ENCODE peak calls at places on chromosomes 13 and 19, in nine cellular contexts. N is mesenchymal stem cell; W is fibroblast of lung; U is tibial nerve; F is heart left ventricle; C is CD8-positive, alpha-beta T cell; T is RWPE1; H is hepatocyte; L is heart right ventricle. V is an unnamed sample.

GRCh38 chr19:55319786-55320185 is 5.4 kb downstream of the TMEM150B start:
- DNase-seq in N (peak), W (peak), U (no peak), F (peak), C (no peak), T (peak), H (peak), L (peak), V (no peak)

GRCh38 chr13:95485518-95486144 is 66.9 kb upstream of the CLDN10 start:
- DNase-seq in N (no peak), W (no peak), U (no peak), F (no peak), C (no peak), T (no peak), H (no peak), L (no peak), V (no peak)

GRCh38 chr13:107301724-107302374 is 733.9 kb upstream of the ARGLU1 start:
- DNase-seq in N (peak), W (peak), U (no peak), F (no peak), C (no peak), T (no peak), H (no peak), L (no peak), V (no peak)

GRCh38 chr19:51654783-51655182 is 8.2 kb upstream of the SIGLEC14 start:
- DNase-seq in N (no peak), W (no peak), U (no peak), F (no peak), C (no peak), T (no peak), H (no peak), L (no peak), V (no peak)

GRCh38 chr13:28044608-28045007 is 55.8 kb downstream of the FLT3 start:
- DNase-seq in N (no peak), W (no peak), U (no peak), F (no peak), C (no peak), T (no peak), H (no peak), L (no peak), V (no peak)

GRCh38 chr19:43644181-43644580 is 4.5 kb upstream of the CADM4 start:
- DNase-seq in N (no peak), W (no peak), U (no peak), F (no peak), C (no peak), T (no peak), H (no peak), L (no peak), V (no peak)

GRCh38 chr13:36475468-36475867 is 43.2 kb downstream of the CCNA1 start:
- DNase-seq in N (no peak), W (peak), U (no peak), F (no peak), C (no peak), T (peak), H (no peak), L (no peak), V (no peak)

GRCh38 chr13:52851153-52851962 is 2.9 kb upstream of the PCDH8 start:
- DNase-seq in N (peak), W (peak), U (peak), F (peak), C (no peak), T (peak), H (peak), L (peak), V (no peak)

GRCh38 chr19:41811036-41811435 is 14.6 kb downstream of the CEACAM3 start:
- DNase-seq in N (no peak), W (no peak), U (no peak), F (peak), C (no peak), T (no peak), H (no peak), L (peak), V (no peak)

GRCh38 chr13:40656358-40656757 is 10.1 kb downstream of the FOXO1 start:
- DNase-seq in N (no peak), W (peak), U (no peak), F (no peak), C (no peak), T (no peak), H (no peak), L (no peak), V (no peak)

GRCh38 chr13:26502826-26503225 is 54.7 kb upstream of the WASF3 start:
- DNase-seq in N (peak), W (peak), U (peak), F (peak), C (no peak), T (no peak), H (peak), L (no peak), V (no peak)

GRCh38 chr13:79222427-79223205 is 183.4 kb downstream of the RBM26 start:
- DNase-seq in N (no peak), W (no peak), U (no peak), F (no peak), C (no peak), T (no peak), H (no peak), L (no peak), V (no peak)

GRCh38 chr13:41008349-41008980 is 10.7 kb downstream of the ELF1 start:
- DNase-seq in N (peak), W (peak), U (no peak), F (no peak), C (no peak), T (peak), H (peak), L (no peak), V (peak)

GRCh38 chr13:50761406-50761805 is 82.1 kb downstream of the DLEU7 start:
- DNase-seq in N (no peak), W (no peak), U (no peak), F (no peak), C (no peak), T (no peak), H (no peak), L (no peak), V (no peak)

GRCh38 chr19:1238373-1239303 is 833 bp upstream of the CBARP start:
- DNase-seq in N (no peak), W (no peak), U (no peak), F (no peak), C (no peak), T (no peak), H (no peak), L (no peak), V (no peak)

GRCh38 chr19:7901337-7901736 is 2.3 kb upstream of the MAP2K7 start:
- DNase-seq in N (no peak), W (no peak), U (no peak), F (no peak), C (no peak), T (no peak), H (no peak), L (no peak), V (no peak)

GRCh38 chr13:105327727-105328126 is 1207.7 kb downstream of the EFNB2 start:
- DNase-seq in N (peak), W (peak), U (no peak), F (no peak), C (no peak), T (no peak), H (no peak), L (no peak), V (no peak)

GRCh38 chr19:5343848-5344247 is 3.2 kb upstream of the PTPRS start:
- DNase-seq in N (peak), W (peak), U (no peak), F (no peak), C (no peak), T (no peak), H (no peak), L (no peak), V (no peak)

GRCh38 chr13:99354371-99354951 is 47.3 kb upstream of the GPR183 start:
- DNase-seq in N (no peak), W (no peak), U (no peak), F (no peak), C (no peak), T (no peak), H (no peak), L (no peak), V (peak)

GRCh38 chr13:80408270-80408669 is 67.3 kb upstream of the SPRY2 start:
- DNase-seq in N (no peak), W (no peak), U (no peak), F (no peak), C (no peak), T (no peak), H (no peak), L (no peak), V (no peak)

GRCh38 chr13:109699628-109700071 is 86.7 kb downstream of the IRS2 start:
- DNase-seq in N (peak), W (no peak), U (no peak), F (no peak), C (no peak), T (no peak), H (no peak), L (no peak), V (no peak)

GRCh38 chr13:100552755-100553154 is 35.8 kb downstream of the GGACT start:
- DNase-seq in N (no peak), W (no peak), U (no peak), F (no peak), C (no peak), T (no peak), H (no peak), L (no peak), V (no peak)

GRCh38 chr13:27794921-27795717 is 2.8 kb downstream of the GSX1 start:
- DNase-seq in N (no peak), W (no peak), U (no peak), F (no peak), C (no peak), T (no peak), H (no peak), L (no peak), V (no peak)

GRCh38 chr13:92963029-92963428 is 263.6 kb upstream of the GPC6 start:
- DNase-seq in N (no peak), W (peak), U (no peak), F (no peak), C (no peak), T (no peak), H (no peak), L (no peak), V (no peak)

GRCh38 chr19:18396471-18397241 is 766 bp downstream of the LRRC25 start:
- DNase-seq in N (no peak), W (no peak), U (no peak), F (no peak), C (no peak), T (no peak), H (no peak), L (no peak), V (no peak)

GRCh38 chr19:15298847-15299567 is 33.3 kb downstream of the BRD4 start:
- DNase-seq in N (no peak), W (no peak), U (no peak), F (no peak), C (no peak), T (no peak), H (no peak), L (no peak), V (no peak)

GRCh38 chr19:15296353-15296752 is 36.0 kb downstream of the BRD4 start:
- DNase-seq in N (no peak), W (no peak), U (no peak), F (peak), C (no peak), T (no peak), H (no peak), L (peak), V (no peak)

GRCh38 chr19:15299568-15300409 is 32.5 kb downstream of the BRD4 start:
- DNase-seq in N (peak), W (peak), U (no peak), F (no peak), C (no peak), T (no peak), H (no peak), L (no peak), V (no peak)

GRCh38 chr19:15296841-15297415 is 35.4 kb downstream of the BRD4 start:
- DNase-seq in N (no peak), W (no peak), U (no peak), F (no peak), C (no peak), T (no peak), H (no peak), L (no peak), V (no peak)

DNA sequence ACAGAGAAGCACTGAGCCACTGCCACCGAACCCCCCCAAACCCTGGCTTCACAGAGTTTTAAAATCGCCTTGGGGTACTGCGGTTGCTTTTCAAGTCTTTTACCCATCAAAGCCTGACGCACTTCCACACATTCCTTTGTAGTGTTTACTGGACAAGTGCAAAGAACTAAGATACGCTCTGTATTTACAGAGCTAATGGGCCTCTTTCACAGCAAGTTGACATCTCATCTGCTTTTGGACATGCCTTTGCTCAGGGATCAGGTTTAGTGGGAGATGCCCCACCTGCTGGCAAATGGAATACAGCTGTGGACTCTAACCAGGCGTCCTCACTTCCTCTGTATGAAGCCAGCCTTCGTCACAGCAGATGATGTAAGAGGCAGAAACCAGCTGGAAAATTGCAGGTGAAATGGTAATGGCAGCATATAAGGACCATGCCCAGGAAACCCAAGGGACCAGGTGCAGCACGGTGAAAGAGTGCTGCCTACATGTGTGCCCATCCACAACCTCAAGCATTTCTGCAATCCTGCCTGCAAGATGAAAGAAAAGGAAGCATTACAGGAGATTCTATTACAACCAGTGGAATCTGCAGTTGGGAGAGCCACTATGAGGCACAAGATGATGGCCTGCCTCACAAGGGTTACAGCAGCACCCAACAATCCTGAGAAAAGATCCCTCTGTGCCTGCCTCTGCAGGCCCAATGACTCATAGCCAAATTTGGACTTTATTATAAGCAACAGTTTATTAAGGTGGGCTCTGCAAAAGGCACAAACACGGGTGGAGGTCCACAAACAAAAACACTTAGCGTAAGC is 34.7 kb downstream of the BRD4 start:
- DNase-seq in N (peak), W (peak), U (no peak), F (no peak), C (no peak), T (peak), H (peak), L (no peak), V (no peak)
- H3K27ac ChIP-seq in N (peak), W (peak), U (peak), F (no peak), C (peak), T (peak), H (peak), L (no peak), V (peak)

DNA sequence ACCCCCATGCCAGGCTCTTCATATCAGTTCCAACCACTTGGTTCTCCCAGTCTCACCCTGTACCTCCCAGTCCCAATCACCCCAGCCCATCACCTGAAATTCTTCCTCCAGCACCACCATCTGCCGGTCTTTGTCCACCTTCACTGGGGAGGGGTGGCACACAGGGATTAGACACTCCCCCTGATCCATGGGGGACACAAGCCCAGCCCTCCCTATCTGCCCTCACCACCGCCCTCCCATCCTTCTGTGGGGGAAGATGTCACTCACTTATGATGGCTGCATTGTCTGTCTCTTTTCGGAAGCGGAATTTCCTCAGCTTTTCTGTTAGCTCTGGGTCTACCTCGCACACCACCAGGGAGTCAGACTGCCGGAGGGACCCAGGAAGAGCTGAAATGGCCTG is 675 bp downstream of the GMFG start:
- DNase-seq in N (no peak), W (no peak), U (no peak), F (no peak), C (no peak), T (no peak), H (no peak), L (no peak), V (no peak)
- H3K27ac ChIP-seq in N (no peak), W (no peak), U (peak), F (peak), C (peak), T (no peak), H (no peak), L (peak), V (no peak)

GRCh38 chr13:103157034-103157433 is 90.8 kb upstream of the SLC10A2 start:
- DNase-seq in N (no peak), W (no peak), U (no peak), F (no peak), C (no peak), T (peak), H (no peak), L (no peak), V (peak)

GRCh38 chr13:103157434-103158145 is 91.4 kb upstream of the SLC10A2 start:
- DNase-seq in N (no peak), W (no peak), U (no peak), F (no peak), C (no peak), T (no peak), H (no peak), L (no peak), V (no peak)

GRCh38 chr13:103161476-103161875 is 95.3 kb upstream of the SLC10A2 start:
- DNase-seq in N (no peak), W (no peak), U (no peak), F (no peak), C (no peak), T (no peak), H (peak), L (no peak), V (no peak)

DNA sequence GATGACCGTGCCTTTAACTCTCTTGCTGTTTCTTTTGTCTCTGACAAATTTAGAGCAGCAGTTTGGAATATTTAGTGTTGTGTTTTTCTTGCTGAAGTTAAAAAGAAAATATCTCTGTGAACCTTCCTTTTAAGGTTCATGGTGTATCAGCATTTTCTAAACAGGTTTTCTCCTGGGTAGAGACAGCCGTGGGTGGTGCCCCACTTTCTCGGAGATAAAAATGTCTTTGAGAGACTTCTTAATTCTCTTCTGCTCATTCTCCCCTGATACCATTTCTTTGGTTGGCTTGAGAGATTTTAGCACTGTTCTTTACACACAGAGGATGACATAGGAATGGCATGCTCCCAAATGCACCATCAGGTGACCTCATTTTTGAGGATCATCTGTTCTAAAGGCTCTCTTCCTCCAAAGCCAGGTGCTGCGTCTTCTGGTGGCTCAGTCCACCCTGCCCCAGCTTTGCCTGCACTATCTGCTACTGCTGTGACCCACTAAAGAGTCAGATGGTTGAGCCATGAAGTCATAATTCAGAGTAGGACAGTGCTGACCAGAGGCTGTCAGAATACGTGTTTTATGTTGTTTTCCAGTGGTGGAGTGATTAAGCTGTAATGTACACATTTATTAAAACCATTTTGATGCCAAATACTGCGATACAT is 90.3 kb upstream of the SLC10A2 start:
- DNase-seq in N (no peak), W (no peak), U (no peak), F (no peak), C (no peak), T (no peak), H (no peak), L (no peak), V (no peak)
- H3K27ac ChIP-seq in N (no peak), W (no peak), U (no peak), F (no peak), C (no peak), T (no peak), H (no peak), L (no peak), V (peak)

DNA sequence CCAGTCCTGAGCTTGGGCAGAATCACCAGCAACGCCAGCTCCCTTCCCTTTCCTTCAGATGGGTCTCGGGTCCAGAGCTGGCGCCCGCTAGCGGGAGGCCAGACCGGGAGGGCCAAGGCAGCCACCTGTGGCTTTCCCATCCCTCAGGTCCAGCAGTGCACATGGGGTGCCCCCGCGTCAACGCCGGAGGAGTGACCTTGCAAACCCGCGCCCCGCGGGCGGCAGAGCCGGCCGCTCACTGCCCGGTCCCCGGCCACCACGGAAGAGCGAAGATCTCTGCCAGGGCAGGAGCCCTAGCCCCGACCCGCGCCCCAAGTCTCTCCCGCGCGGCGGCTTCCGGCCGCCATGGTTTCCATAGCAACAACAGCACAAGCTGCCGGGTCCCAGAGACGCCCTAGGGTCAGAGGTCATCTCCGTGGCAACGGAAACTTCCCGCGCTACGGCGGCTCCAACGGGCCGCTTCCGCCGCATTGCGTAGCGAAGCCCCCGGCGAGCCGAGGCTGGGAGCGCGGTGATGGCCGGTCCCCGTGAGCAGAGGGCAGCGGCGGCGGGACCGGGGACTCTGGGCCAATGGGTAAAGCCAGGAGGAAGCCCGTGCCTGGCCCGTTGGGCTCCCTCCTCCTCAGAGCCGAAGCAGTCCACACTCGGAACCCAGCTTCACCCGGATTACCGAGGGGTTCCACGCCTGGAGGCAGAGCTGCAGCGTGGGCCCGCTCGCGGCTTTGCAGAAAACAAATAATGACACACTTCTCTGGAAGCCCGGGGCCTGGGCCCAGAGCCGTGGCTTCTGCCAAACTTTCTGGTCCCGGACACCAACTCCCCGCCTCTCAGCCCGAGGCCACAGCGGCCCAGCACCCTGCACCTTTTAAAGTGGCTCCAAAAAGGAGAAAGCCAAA is 7.4 kb downstream of the FGF14 start:
- DNase-seq in N (peak), W (peak), U (peak), F (peak), C (peak), T (peak), H (peak), L (peak), V (no peak)
- H3K27ac ChIP-seq in N (no peak), W (peak), U (peak), F (peak), C (peak), T (peak), H (no peak), L (peak), V (no peak)

GRCh38 chr19:3360494-3361383 is 5.6 kb upstream of the NFIC start:
- DNase-seq in N (peak), W (no peak), U (no peak), F (peak), C (peak), T (no peak), H (no peak), L (peak), V (no peak)
- H3K27ac ChIP-seq in N (no peak), W (peak), U (peak), F (peak), C (peak), T (peak), H (no peak), L (peak), V (no peak)